ENCODE peak calls at places on chromosome 2, in five cellular contexts. H is CD8-positive, alpha-beta T cell; R is A549; J is HFFc6; Q is progenitor cell of endocrine pancreas. X is an unnamed sample.

GRCh38 chr2:196176142-196176738 is 4.9 kb upstream of the STK17B start:
- DNase-seq in H (peak; percentile 72), R (no peak), J (no peak), Q (no peak), X (peak; percentile 68)

GRCh38 chr2:127577503-127577902 is 42.0 kb downstream of the MYO7B start:
- DNase-seq in H (no peak), R (no peak), J (no peak), Q (no peak), X (no peak)

GRCh38 chr2:117958186-117958585 is 55.7 kb downstream of the CCDC93 start:
- DNase-seq in H (no peak), R (no peak), J (peak; percentile 80), Q (no peak), X (no peak)

GRCh38 chr2:149076863-149077412 is 38.4 kb downstream of the LYPD6B start:
- DNase-seq in H (no peak), R (no peak), J (peak; percentile 31), Q (no peak), X (no peak)

GRCh38 chr2:231198291-231199173 is at the start of gene ARMC9:
- DNase-seq in H (peak; percentile 65), R (peak; percentile 71), J (peak; percentile 43), Q (peak; percentile 78), X (peak; percentile 97)

GRCh38 chr2:37583402-37583801 is 88.0 kb downstream of the CDC42EP3 start:
- DNase-seq in H (no peak), R (no peak), J (no peak), Q (no peak), X (no peak)

GRCh38 chr2:237726401-237726830 is 72.2 kb upstream of the RBM44 start:
- DNase-seq in H (no peak), R (no peak), J (peak; percentile 32), Q (no peak), X (no peak)

GRCh38 chr2:29130295-29130694 is 15.1 kb downstream of the CLIP4 start:
- DNase-seq in H (no peak), R (peak; percentile 41), J (peak; percentile 77), Q (no peak), X (peak; percentile 34)

GRCh38 chr2:207896525-207897295 is 127.0 kb upstream of the FZD5 start:
- DNase-seq in H (no peak), R (peak; percentile 43), J (no peak), Q (no peak), X (no peak)

GRCh38 chr2:241842620-241843211 is 16.0 kb downstream of the PDCD1 start:
- DNase-seq in H (peak; percentile 24), R (no peak), J (no peak), Q (no peak), X (peak; percentile 89)

GRCh38 chr2:178530128-178530527 is 49.9 kb downstream of the PLEKHA3 start:
- DNase-seq in H (no peak), R (no peak), J (no peak), Q (no peak), X (no peak)

GRCh38 chr2:98899041-98899702 is 36.9 kb downstream of the CRACDL start:
- DNase-seq in H (no peak), R (no peak), J (no peak), Q (no peak), X (no peak)

GRCh38 chr2:208062113-208062512 is 36.8 kb upstream of the PLEKHM3 start:
- DNase-seq in H (no peak), R (no peak), J (peak; percentile 52), Q (no peak), X (no peak)

GRCh38 chr2:232315049-232315922 is 63.3 kb upstream of the ALPP start:
- DNase-seq in H (peak; percentile 68), R (no peak), J (peak; percentile 5), Q (no peak), X (peak; percentile 59)
- TF ChIP-seq CTCF in H (peak; percentile 48), R (no peak), J (no peak), Q (no peak), X (no peak)

DNA sequence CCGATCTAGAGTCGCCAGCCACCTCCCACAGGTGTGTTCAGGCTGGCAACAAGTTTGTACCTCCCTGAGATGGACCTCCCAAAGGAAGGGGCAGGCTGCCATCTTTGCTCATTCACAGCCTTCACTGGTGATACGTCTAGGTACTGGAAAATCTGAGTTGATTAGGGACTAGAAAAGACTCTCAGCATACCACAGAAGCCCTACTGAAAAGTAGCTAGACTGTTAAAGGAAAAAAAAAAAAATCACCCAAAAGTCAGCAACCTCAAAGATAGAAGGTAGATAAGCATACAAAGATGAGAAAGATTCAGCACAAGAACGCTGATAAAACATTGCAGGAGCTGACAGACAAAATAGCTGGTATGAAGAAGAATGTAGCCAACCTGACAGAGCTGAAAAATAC is 128.6 kb upstream of the WDR75 start:
- DNase-seq in H (no peak), R (no peak), J (no peak), Q (no peak), X (no peak)
- TF ChIP-seq CTCF in H (no peak), R (no peak), J (no peak), Q (no peak), X (no peak)

GRCh38 chr2:221572180-221572820 is at the start of gene EPHA4:
- DNase-seq in H (peak; percentile 77), R (peak; percentile 72), J (peak; percentile 83), Q (peak; percentile 89), X (peak; percentile 94)
- TF ChIP-seq CTCF in H (peak; percentile 22), R (no peak), J (peak; percentile 55), Q (peak; percentile 26), X (no peak)

GRCh38 chr2:85648619-85649018 is 19.4 kb downstream of the SFTPB start:
- DNase-seq in H (no peak), R (peak; percentile 76), J (peak; percentile 49), Q (no peak), X (no peak)
- TF ChIP-seq CTCF in H (no peak), R (peak; percentile 71), J (peak; percentile 89), Q (peak; percentile 53), X (no peak)

GRCh38 chr2:215839816-215840215 is 173.5 kb downstream of the MREG start:
- DNase-seq in H (no peak), R (no peak), J (no peak), Q (no peak), X (no peak)
- TF ChIP-seq CTCF in H (no peak), R (no peak), J (peak; percentile 20), Q (no peak), X (no peak)

GRCh38 chr2:226798422-226799210 is 1.0 kb downstream of the IRS1 start:
- DNase-seq in H (peak; percentile 40), R (no peak), J (peak; percentile 44), Q (no peak), X (peak; percentile 83)
- TF ChIP-seq CTCF in H (peak; percentile 15), R (peak; percentile 58), J (peak; percentile 58), Q (peak; percentile 45), X (no peak)

GRCh38 chr2:64751286-64752260 is 97.9 kb upstream of the SERTAD2 start:
- DNase-seq in H (no peak), R (peak; percentile 99), J (peak; percentile 99), Q (no peak), X (no peak)
- TF ChIP-seq CTCF in H (peak; percentile 52), R (no peak), J (peak; percentile 67), Q (peak; percentile 43), X (no peak)

DNA sequence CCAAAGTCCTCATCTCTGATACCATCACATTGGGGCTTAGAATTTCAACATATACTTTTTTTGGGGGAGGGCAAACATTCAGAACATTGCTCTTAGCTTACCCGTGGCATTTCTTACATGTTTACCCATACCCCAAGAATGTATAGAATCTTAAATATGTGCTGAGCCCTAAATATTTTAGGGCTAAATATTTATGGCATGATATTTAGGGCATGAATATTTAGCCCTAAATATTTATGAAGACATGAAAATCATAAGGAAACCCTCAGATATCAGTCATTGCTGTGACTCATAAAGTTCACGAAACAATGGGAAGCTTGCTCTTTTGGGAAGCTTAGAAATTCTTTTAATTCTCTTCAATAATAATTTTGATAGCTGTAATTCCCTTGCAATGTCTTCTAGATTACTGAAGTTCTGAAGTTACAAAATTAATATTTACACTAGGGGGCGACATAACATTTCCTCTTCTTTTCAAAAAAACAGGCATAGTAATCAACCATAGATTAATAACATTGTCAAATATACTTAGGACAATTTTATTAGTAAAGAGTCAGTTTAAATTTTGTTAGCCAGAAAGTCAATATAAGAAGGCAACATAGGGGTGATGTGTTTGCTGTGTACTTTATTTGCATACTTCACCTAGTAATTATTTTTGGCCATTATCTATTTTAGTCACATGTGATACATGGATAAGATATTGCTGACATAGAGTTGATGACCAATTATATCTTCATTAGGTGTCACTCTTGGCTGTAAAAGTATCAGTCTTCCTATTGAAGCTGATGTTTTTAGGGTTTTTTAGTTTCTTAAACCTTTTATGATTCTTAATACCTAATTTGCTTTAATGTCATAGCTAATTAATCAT is 13.1 kb downstream of the ZNF804A start:
- DNase-seq in H (no peak), R (no peak), J (peak; percentile 17), Q (no peak), X (no peak)
- TF ChIP-seq CTCF in H (no peak), R (peak; percentile 40), J (peak; percentile 81), Q (peak; percentile 65), X (no peak)

X was measured in GM20000.